ENCODE peak calls at places on chromosomes 16 and 17, in ten cellular contexts. S is IMR-90, N is tibial nerve, P is uterus, V is adrenal gland, F is A549, M is stomach, I is esophagus squamous epithelium, K is breast epithelium, W is K562. D is an unnamed sample.

GRCh38 chr17:74749262-74750038 is 1.0 kb downstream of the NHERF1 start:
- DNase-seq in N (no peak), V (peak; percentile 41), M (no peak), S (no peak), K (no peak), P (no peak), F (no peak), W (no peak), I (no peak), D (no peak)

GRCh38 chr17:17151055-17151454 is 55.1 kb downstream of the PLD6 start:
- DNase-seq in I (no peak), S (peak; percentile 90), F (peak; percentile 44), M (no peak), W (no peak), N (no peak), V (no peak), K (no peak), P (no peak), D (no peak)

GRCh38 chr17:63838586-63839184 is 3.8 kb downstream of the SMARCD2 start:
- DNase-seq in N (peak; percentile 98), K (peak; percentile 96), S (peak; percentile 45), F (no peak), I (no peak), W (no peak), V (peak; percentile 97), P (peak; percentile 91), M (peak; percentile 94), D (peak; percentile 97)

GRCh38 chr17:15909481-15909991 is 35.4 kb upstream of the ADORA2B start:
- DNase-seq in M (peak; percentile 20), N (no peak), V (no peak), K (no peak), I (no peak), P (no peak), W (no peak), S (no peak), F (peak; percentile 79), D (no peak)

GRCh38 chr16:49373504-49373903 is at the start of gene C16orf78:
- DNase-seq in V (no peak), I (no peak), S (no peak), M (no peak), W (no peak), N (no peak), F (no peak), P (no peak), K (no peak), D (no peak)

GRCh38 chr17:17098426-17099035 is 56.3 kb downstream of the MPRIP start:
- DNase-seq in I (no peak), K (no peak), N (peak; percentile 29), P (peak; percentile 67), S (peak; percentile 31), F (no peak), M (no peak), V (no peak), W (no peak), D (no peak)

GRCh38 chr17:43033947-43034622 is 9.1 kb downstream of the RND2 start:
- DNase-seq in K (no peak), N (no peak), M (no peak), W (no peak), F (no peak), I (no peak), V (no peak), P (no peak), S (no peak), D (no peak)

GRCh38 chr17:42779942-42780815 is at the start of gene WNK4:
- DNase-seq in N (no peak), V (no peak), K (no peak), I (no peak), S (no peak), M (peak; percentile 35), P (no peak), W (peak; percentile 93), F (no peak), D (no peak)

DNA sequence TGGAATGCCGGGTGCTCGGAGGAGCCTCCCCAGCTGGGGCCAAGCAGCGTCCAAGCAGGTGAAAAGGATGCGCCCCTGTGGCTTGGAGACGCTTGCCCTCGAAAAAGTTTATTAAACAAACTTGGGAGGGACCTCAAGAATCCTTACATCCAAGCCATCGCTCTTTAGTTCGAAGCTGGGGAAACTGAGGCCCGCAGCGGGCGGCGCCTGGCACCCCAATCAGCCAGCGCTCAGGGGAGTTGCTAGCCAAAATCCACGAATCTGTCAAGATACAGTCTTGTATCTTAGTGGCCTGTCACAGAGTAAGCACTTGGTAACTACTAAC is 553 bp upstream of the B9D1 start:
- DNase-seq in N (no peak), I (no peak), K (no peak), M (no peak), F (no peak), S (no peak), W (no peak), V (no peak), P (no peak), D (no peak)
- H3K27ac ChIP-seq in N (peak overlapping the region; percentile 83), I (peak overlapping the region; percentile 93), K (peak overlapping the region; percentile 96), M (peak overlapping the region; percentile 82), F (peak overlapping the region; percentile 96), S (no peak overlapping the region), W (no peak overlapping the region), V (peak overlapping the region; percentile 84), P (peak overlapping the region; percentile 93), D (peak overlapping the region; percentile 88)

GRCh38 chr16:28596840-28597691 is at the start of gene SULT1A2:
- DNase-seq in M (peak; percentile 60), P (no peak), I (no peak), V (no peak), F (no peak), S (no peak), K (peak; percentile 44), W (peak; percentile 70), N (no peak), D (no peak)
- TF ChIP-seq POLR2A in M (no peak), P (no peak), I (no peak), V (no peak), F (no peak), S (no peak), K (no peak), W (peak; percentile 59), N (no peak), D (no peak)

GRCh38 chr16:85472514-85472913 is 140.6 kb upstream of the GSE1 start:
- DNase-seq in P (no peak), V (no peak), S (no peak), F (no peak), I (no peak), W (no peak), N (no peak), M (no peak), K (no peak), D (no peak)

GRCh38 chr16:85473326-85473725 is 139.8 kb upstream of the GSE1 start:
- DNase-seq in N (no peak), V (no peak), I (no peak), P (no peak), K (no peak), M (no peak), W (no peak), S (no peak), F (no peak), D (no peak)

GRCh38 chr16:85469929-85470590 is 143.1 kb upstream of the GSE1 start:
- DNase-seq in I (no peak), F (no peak), V (no peak), S (no peak), W (no peak), P (no peak), M (no peak), K (no peak), N (no peak), D (no peak)

GRCh38 chr16:85470873-85471272 is 142.2 kb upstream of the GSE1 start:
- DNase-seq in K (no peak), M (no peak), W (no peak), F (no peak), N (no peak), V (no peak), I (no peak), S (no peak), P (no peak), D (no peak)

DNA sequence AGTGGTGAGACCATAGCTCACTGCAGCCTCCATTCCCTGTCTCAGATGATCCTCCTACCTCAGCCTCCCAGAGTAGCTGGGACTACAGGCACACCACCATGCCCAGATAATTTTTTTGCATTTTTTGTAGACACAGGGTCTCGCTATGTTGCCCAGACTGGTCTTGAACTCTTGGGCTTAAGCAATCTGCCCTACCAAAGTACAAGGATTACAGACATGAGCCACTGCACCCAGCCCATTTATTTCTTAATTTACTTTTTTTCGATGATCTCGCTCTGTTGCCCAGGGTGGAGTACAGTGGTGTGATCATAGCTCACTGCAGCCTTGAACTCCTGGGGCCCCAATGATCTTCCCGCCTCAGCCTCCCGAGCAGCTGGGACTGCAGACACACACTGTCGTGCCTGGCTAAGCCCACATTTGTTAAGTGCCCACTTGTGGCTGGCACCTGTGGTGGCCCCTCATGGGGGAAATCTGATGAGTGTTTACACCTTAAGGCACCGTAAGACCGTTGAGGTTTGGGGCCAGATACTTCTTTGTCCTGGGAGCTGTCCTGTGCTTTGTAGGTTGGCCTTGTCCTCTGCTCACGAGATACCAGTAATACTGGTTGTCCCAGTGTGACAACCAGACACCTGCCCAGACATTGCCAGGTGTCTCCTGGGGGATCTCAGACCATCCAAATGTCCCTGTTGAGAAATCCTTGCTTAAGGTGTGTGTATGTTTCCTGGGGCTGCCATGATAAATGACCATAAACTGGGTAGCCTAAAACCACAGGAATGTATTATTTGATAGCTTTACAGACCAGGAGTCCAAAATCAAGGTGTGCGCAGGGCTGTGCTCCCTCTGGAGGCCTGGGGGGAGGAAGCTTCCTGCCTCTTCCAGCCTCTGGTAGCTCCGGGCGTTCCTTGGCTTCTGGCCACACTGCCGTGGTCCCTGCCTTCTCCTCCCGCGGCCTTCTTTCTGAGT is 141.4 kb upstream of the GSE1 start:
- DNase-seq in V (no peak), S (no peak), I (no peak), W (no peak), F (no peak), P (no peak), K (peak; percentile 82), N (no peak), M (peak; percentile 71), D (no peak)
- TF ChIP-seq CTCF in V (no peak), S (no peak), I (no peak), W (peak; percentile 30), F (no peak), P (no peak), K (no peak), N (no peak), M (no peak), D (no peak)

GRCh38 chr17:78954684-78955083 is 25.0 kb downstream of the LGALS3BP start:
- DNase-seq in N (no peak), F (no peak), P (no peak), V (no peak), I (no peak), K (no peak), S (no peak), M (no peak), W (no peak), D (no peak)

GRCh38 chr17:78953356-78954350 is 26.1 kb downstream of the LGALS3BP start:
- DNase-seq in V (no peak), N (no peak), I (no peak), F (no peak), S (no peak), M (no peak), K (no peak), W (no peak), P (no peak), D (no peak)

GRCh38 chr17:78951967-78952551 is 26.9 kb upstream of the TIMP2 start:
- DNase-seq in S (peak; percentile 44), K (no peak), M (peak; percentile 53), P (no peak), N (no peak), W (no peak), V (no peak), F (no peak), I (no peak), D (no peak)

GRCh38 chr17:78950870-78951269 is 25.7 kb upstream of the TIMP2 start:
- DNase-seq in N (no peak), V (no peak), F (no peak), K (no peak), W (no peak), I (no peak), P (no peak), S (no peak), M (no peak), D (no peak)

GRCh38 chr17:78952706-78953105 is 27.0 kb downstream of the LGALS3BP start:
- DNase-seq in W (no peak), F (no peak), V (no peak), M (no peak), P (no peak), N (no peak), S (no peak), I (no peak), K (no peak), D (no peak)
- H3K27ac ChIP-seq in W (no peak overlapping the region), F (no peak overlapping the region), V (no peak overlapping the region), M (no peak overlapping the region), P (peak overlapping the region; percentile 75), N (no peak overlapping the region), S (peak overlapping the region; percentile 75), I (peak overlapping the region; percentile 53), K (peak overlapping the region; percentile 88), D (peak overlapping the region; percentile 85)